ENCODE peak calls at places on chromosomes 2 and 18, in six cellular contexts. T is occipital lobe; A is AG08395; W is activated T-helper 1 cell treated with Interleukin-2 at 50 U/mL for 16 hours; O is T-helper 2 cell treated with Interferon-gamma antibody and Interleukin-4, amounts not matched to agents 5 μg/mL and 100 μg/mL, for 36 hours; Z is left cardiac atrium. Q is an unnamed sample.

GRCh38 chr2:74020717-74021406 is 36.2 kb downstream of the TET3 start:
- DNase-seq in T (no peak), A (no peak), W (no peak), O (no peak), Z (no peak), Q (no peak)

GRCh38 chr2:216441308-216442010 is 29.2 kb downstream of the SMARCAL1 start:
- DNase-seq in T (no peak), A (no peak), W (no peak), O (no peak), Z (no peak), Q (no peak)

GRCh38 chr2:47697000-47697601 is 85.8 kb upstream of the MSH6 start:
- DNase-seq in T (no peak), A (no peak), W (no peak), O (no peak), Z (no peak), Q (no peak)

GRCh38 chr18:68033466-68033865 is 516.9 kb upstream of the DSEL start:
- DNase-seq in T (no peak), A (no peak), W (no peak), O (no peak), Z (no peak), Q (no peak)

GRCh38 chr2:211654211-211654780 is 884.3 kb downstream of the ERBB4 start:
- DNase-seq in T (no peak), A (no peak), W (no peak), O (no peak), Z (no peak), Q (no peak)

GRCh38 chr18:71942433-71942832 is 601.7 kb downstream of the CBLN2 start:
- DNase-seq in T (no peak), A (no peak), W (no peak), O (no peak), Z (no peak), Q (no peak)

GRCh38 chr2:122166820-122167219 is 411.4 kb downstream of the TSN start:
- DNase-seq in T (peak), A (no peak), W (no peak), O (no peak), Z (no peak), Q (no peak)

GRCh38 chr2:171410101-171410500 is 23.7 kb downstream of the METTL8 start:
- DNase-seq in T (no peak), A (no peak), W (no peak), O (no peak), Z (no peak), Q (no peak)